ENCODE peak calls at places on chromosomes 6 and 20, in ten cellular contexts. F, I, T, V, W, Q, U, H, A and R are unnamed samples.

GRCh38 chr20:49352821-49353220 is 75.0 kb upstream of the ZNFX1 start:
- DNase-seq in F (no peak), I (no peak), T (no peak), V (no peak), W (no peak), Q (no peak), U (no peak), H (no peak), A (no peak), R (no peak)

GRCh38 chr20:57680934-57681914 is 28.6 kb downstream of the PMEPA1 start:
- DNase-seq in F (no peak), I (peak; percentile 51), T (no peak), V (no peak), W (no peak), Q (no peak), U (no peak), H (peak; percentile 40), A (no peak), R (no peak)

GRCh38 chr6:139361211-139361610 is 13.2 kb downstream of the CITED2 start:
- DNase-seq in F (no peak), I (no peak), T (no peak), V (no peak), W (no peak), Q (no peak), U (no peak), H (no peak), A (no peak), R (no peak)

GRCh38 chr6:91669154-91669903 is 1082.5 kb upstream of the MAP3K7 start:
- DNase-seq in F (no peak), I (no peak), T (no peak), V (no peak), W (no peak), Q (no peak), U (no peak), H (no peak), A (no peak), R (no peak)

GRCh38 chr6:79872986-79873385 is 74.4 kb downstream of the ELOVL4 start:
- DNase-seq in F (peak; percentile 2), I (no peak), T (no peak), V (no peak), W (no peak), Q (no peak), U (no peak), H (no peak), A (no peak), R (no peak)

GRCh38 chr20:22691369-22692118 is 107.2 kb upstream of the FOXA2 start:
- DNase-seq in F (peak; percentile 85), I (peak; percentile 73), T (peak; percentile 83), V (peak; percentile 73), W (peak; percentile 83), Q (peak; percentile 84), U (peak; percentile 84), H (no peak), A (peak; percentile 72), R (peak; percentile 63)

GRCh38 chr20:32626859-32627636 is 41.9 kb upstream of the NOL4L start:
- DNase-seq in F (no peak), I (peak; percentile 24), T (peak; percentile 61), V (no peak), W (no peak), Q (no peak), U (no peak), H (no peak), A (peak; percentile 91), R (no peak)

GRCh38 chr20:62573856-62574611 is 68.3 kb upstream of the SLCO4A1 start:
- DNase-seq in F (no peak), I (no peak), T (no peak), V (no peak), W (no peak), Q (no peak), U (no peak), H (no peak), A (no peak), R (no peak)

GRCh38 chr20:52312131-52312729 is 120.7 kb upstream of the ZFP64 start:
- DNase-seq in F (peak; percentile 69), I (peak; percentile 22), T (peak; percentile 35), V (peak; percentile 55), W (no peak), Q (no peak), U (no peak), H (peak; percentile 7), A (peak; percentile 70), R (no peak)

GRCh38 chr20:52305843-52306242 is 114.3 kb upstream of the ZFP64 start:
- DNase-seq in F (no peak), I (no peak), T (no peak), V (no peak), W (no peak), Q (no peak), U (no peak), H (no peak), A (no peak), R (no peak)

GRCh38 chr20:52313335-52313963 is 121.9 kb upstream of the ZFP64 start:
- DNase-seq in F (peak; percentile 59), I (no peak), T (no peak), V (no peak), W (peak; percentile 35), Q (no peak), U (no peak), H (no peak), A (peak; percentile 52), R (no peak)

GRCh38 chr20:52306477-52306876 is 114.9 kb upstream of the ZFP64 start:
- DNase-seq in F (no peak), I (no peak), T (no peak), V (no peak), W (no peak), Q (no peak), U (no peak), H (no peak), A (no peak), R (no peak)

GRCh38 chr20:52311209-52311794 is 119.7 kb upstream of the ZFP64 start:
- DNase-seq in F (no peak), I (no peak), T (no peak), V (no peak), W (no peak), Q (peak; percentile 49), U (no peak), H (no peak), A (no peak), R (no peak)
- TF ChIP-seq EP300 in F (no peak), I (no peak), T (no peak), V (no peak), W (no peak), Q (no peak), U (no peak), H (no peak), A (no peak), R (no peak)

DNA sequence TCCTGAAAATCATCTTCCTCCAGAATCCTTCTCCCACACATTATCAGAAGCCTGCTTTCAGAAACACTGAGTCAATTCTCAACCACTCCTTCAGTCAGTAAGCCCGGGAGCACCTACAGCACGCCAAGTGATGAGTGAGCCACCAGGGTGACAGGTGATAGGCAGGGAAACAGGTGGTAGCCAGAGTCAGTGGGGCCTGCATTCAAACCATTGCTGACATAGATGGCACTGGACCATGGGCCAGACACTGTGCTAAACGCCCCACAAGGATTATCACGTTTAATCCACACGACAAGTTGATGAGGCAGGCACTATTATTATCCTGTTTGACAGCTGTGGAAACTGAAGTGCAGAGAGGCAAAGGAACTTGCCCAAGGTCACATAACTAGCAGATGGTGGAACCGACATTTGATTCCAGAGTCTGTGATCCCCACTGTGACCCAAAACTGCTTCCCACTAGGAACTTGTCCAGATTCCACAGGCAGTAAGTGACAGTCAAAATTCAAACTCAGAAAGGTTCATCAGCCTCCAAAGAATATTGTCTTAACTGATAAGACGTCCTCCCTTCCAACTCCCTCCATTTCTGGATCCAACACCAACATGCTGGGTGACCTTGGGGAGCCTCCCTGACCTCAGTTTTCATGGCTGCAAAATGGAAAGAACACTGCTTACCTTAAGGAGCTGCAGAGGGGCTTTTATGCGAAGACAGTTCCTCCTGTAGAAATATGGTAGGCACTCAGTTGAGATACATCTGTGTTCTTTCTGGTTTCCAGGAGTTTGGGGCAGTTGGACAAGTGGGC is 23.9 kb upstream of the TOP1 start:
- DNase-seq in F (no peak), I (no peak), T (peak; percentile 39), V (no peak), W (no peak), Q (no peak), U (no peak), H (no peak), A (no peak), R (no peak)
- TF ChIP-seq EP300 in F (no peak), I (no peak), T (no peak), V (no peak), W (no peak), Q (no peak), U (no peak), H (no peak), A (no peak), R (no peak)

GRCh38 chr6:111802720-111803119 is 70.5 kb downstream of the FYN start:
- DNase-seq in F (no peak), I (no peak), T (no peak), V (no peak), W (no peak), Q (no peak), U (no peak), H (no peak), A (no peak), R (no peak)

GRCh38 chr6:111805511-111806181 is 67.6 kb downstream of the FYN start:
- DNase-seq in F (no peak), I (no peak), T (no peak), V (no peak), W (no peak), Q (no peak), U (no peak), H (peak; percentile 78), A (no peak), R (no peak)

GRCh38 chr6:111803384-111803783 is 69.9 kb downstream of the FYN start:
- DNase-seq in F (no peak), I (no peak), T (no peak), V (no peak), W (no peak), Q (no peak), U (no peak), H (no peak), A (no peak), R (no peak)

GRCh38 chr6:111804627-111805235 is 68.5 kb downstream of the FYN start:
- DNase-seq in F (no peak), I (peak; percentile 24), T (peak; percentile 36), V (peak; percentile 80), W (no peak), Q (no peak), U (no peak), H (peak; percentile 84), A (no peak), R (no peak)

GRCh38 chr6:111803804-111804203 is 69.4 kb downstream of the FYN start:
- DNase-seq in F (no peak), I (no peak), T (no peak), V (no peak), W (no peak), Q (no peak), U (no peak), H (no peak), A (no peak), R (no peak)
- TF ChIP-seq EP300 in F (no peak), I (no peak), T (no peak), V (no peak), W (no peak), Q (no peak), U (no peak), H (no peak), A (no peak), R (no peak)

GRCh38 chr6:8060346-8060745 is 3.8 kb downstream of the BLOC1S5 start:
- DNase-seq in F (no peak), I (no peak), T (no peak), V (no peak), W (no peak), Q (no peak), U (no peak), H (no peak), A (no peak), R (no peak)

GRCh38 chr6:8057793-8058192 is 6.4 kb downstream of the BLOC1S5 start:
- DNase-seq in F (no peak), I (no peak), T (no peak), V (no peak), W (no peak), Q (no peak), U (no peak), H (no peak), A (no peak), R (no peak)

GRCh38 chr6:8057263-8057662 is 6.9 kb downstream of the BLOC1S5 start:
- DNase-seq in F (no peak), I (no peak), T (no peak), V (no peak), W (no peak), Q (no peak), U (no peak), H (no peak), A (no peak), R (no peak)

GRCh38 chr6:8061736-8062135 is 2.5 kb downstream of the BLOC1S5 start:
- DNase-seq in F (no peak), I (no peak), T (no peak), V (no peak), W (no peak), Q (no peak), U (no peak), H (no peak), A (no peak), R (no peak)

GRCh38 chr6:8059129-8059528 is 5.1 kb downstream of the BLOC1S5 start:
- DNase-seq in F (peak; percentile 25), I (no peak), T (no peak), V (no peak), W (no peak), Q (no peak), U (no peak), H (no peak), A (peak; percentile 12), R (no peak)
- TF ChIP-seq EP300 in F (no peak), I (no peak), T (no peak), V (no peak), W (no peak), Q (no peak), U (no peak), H (no peak), A (no peak), R (no peak)